ENCODE peak calls at places on chromosomes 4 and X, in four cellular contexts. Z is HCT116, X is ovary, W is kidney epithelial cell. U is an unnamed sample.
A peak's percentile ranks its signal among the peaks of the same experiment; 100 is the strongest.

GRCh38 chr4:3719191-3719590 is 47.0 kb upstream of the ADRA2C start:
- DNase-seq in Z (no peak), X (no peak), W (no peak), U (no peak)

GRCh38 chr4:59869056-59869455 is 1331.1 kb upstream of the ADGRL3 start:
- DNase-seq in Z (no peak), X (no peak), W (no peak), U (no peak)

GRCh38 chr4:108043536-108043935 is 53.8 kb downstream of the HADH start:
- DNase-seq in Z (no peak), X (no peak), W (no peak), U (no peak)

GRCh38 chr4:155025762-155026457 is 182.5 kb upstream of the NPY2R start:
- DNase-seq in Z (peak; percentile 65), X (no peak), W (no peak), U (peak; percentile 36)

GRCh38 chrX:65652098-65652497 is 15.4 kb upstream of the MSN start:
- DNase-seq in Z (no peak), X (no peak), W (no peak), U (no peak)

GRCh38 chr4:169345207-169345788 is 74.5 kb upstream of the SH3RF1 start:
- DNase-seq in Z (peak; percentile 40), X (no peak), W (peak; percentile 35), U (no peak)

GRCh38 chr4:37446016-37446415 is 201.5 kb downstream of the NWD2 start:
- DNase-seq in Z (no peak), X (no peak), W (peak; percentile 12), U (no peak)

GRCh38 chr4:163332526-163333405 is at the start of gene NPY1R:
- DNase-seq in Z (peak; percentile 34), X (peak; percentile 51), W (peak; percentile 45), U (peak; percentile 83)

GRCh38 chr4:8862334-8862733 is 9.3 kb downstream of the HMX1 start:
- DNase-seq in Z (no peak), X (no peak), W (no peak), U (no peak)

GRCh38 chrX:103503163-103503852 is 16.0 kb downstream of the RAB40A start:
- DNase-seq in Z (no peak), X (no peak), W (no peak), U (no peak)

GRCh38 chrX:28585767-28586166 is 1.5 kb upstream of the IL1RAPL1 start:
- DNase-seq in Z (no peak), X (no peak), W (no peak), U (no peak)

GRCh38 chr4:156941940-156942548 is 29.6 kb downstream of the PDGFC start:
- DNase-seq in Z (no peak), X (peak; percentile 38), W (peak; percentile 92), U (peak; percentile 53)

GRCh38 chrX:77451041-77451440 is 3.9 kb downstream of the FGF16 start:
- DNase-seq in Z (no peak), X (no peak), W (peak; percentile 16), U (no peak)

GRCh38 chrX:71533850-71534515 is 1.1 kb downstream of the OGT start:
- DNase-seq in Z (no peak), X (peak; percentile 46), W (no peak), U (peak; percentile 25)

GRCh38 chrX:71534773-71535544 is 2.1 kb downstream of the OGT start:
- DNase-seq in Z (no peak), X (no peak), W (no peak), U (no peak)

GRCh38 chrX:71536285-71536684 is 3.4 kb downstream of the OGT start:
- DNase-seq in Z (no peak), X (no peak), W (no peak), U (peak; percentile 15)

GRCh38 chrX:71540801-71541545 is 8.1 kb downstream of the OGT start:
- DNase-seq in Z (no peak), X (no peak), W (no peak), U (no peak)

GRCh38 chrX:71537743-71538142 is 4.8 kb downstream of the OGT start:
- DNase-seq in Z (no peak), X (no peak), W (no peak), U (no peak)
- H3K4me3 ChIP-seq in Z (no peak overlapping the region), X (no peak overlapping the region), W (no peak overlapping the region), U (no peak overlapping the region)

GRCh38 chr4:46387956-46388355 is 2.0 kb downstream of the GABRA2 start:
- DNase-seq in Z (no peak), X (no peak), W (no peak), U (no peak)
- H3K27me3 ChIP-seq in Z (no peaks in the 10 kb centered on the region), X (no peaks in the 10 kb centered on the region), W (peaks cover 28% of the 10 kb centered on the region), U (peaks cover 24% of the 10 kb centered on the region)

GRCh38 chr4:10108391-10108790 is 8.2 kb downstream of the WDR1 start:
- DNase-seq in Z (no peak), X (no peak), W (no peak), U (no peak)
- H3K4me3 ChIP-seq in Z (no peak overlapping the region), X (no peak overlapping the region), W (no peak overlapping the region), U (no peak overlapping the region)

DNA sequence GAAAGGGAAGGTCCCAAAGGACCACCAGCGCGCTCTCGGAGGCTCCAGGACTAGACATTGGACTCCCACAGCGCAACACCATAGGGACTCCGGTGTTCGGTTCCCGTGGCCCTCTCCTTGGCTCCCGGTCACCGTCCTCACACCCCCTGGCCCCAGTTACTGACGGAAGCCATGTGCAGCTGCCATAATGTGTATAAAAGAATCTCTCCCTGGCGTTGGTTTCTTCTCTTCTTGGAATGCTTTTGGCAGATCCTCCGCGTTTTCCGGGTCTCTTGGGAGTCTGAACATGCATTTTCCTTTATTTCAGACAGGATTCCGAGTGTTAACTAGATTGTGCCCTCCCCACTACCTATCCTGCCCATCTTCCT is 69.7 kb downstream of the FBXO8 start:
- DNase-seq in Z (no peak), X (no peak), W (no peak), U (peak; percentile 8)
- H3K27me3 ChIP-seq in Z (peaks cover 5% of the 10 kb centered on the region), X (no peaks in the 10 kb centered on the region), W (peaks cover 63% of the 10 kb centered on the region), U (no peaks in the 10 kb centered on the region)

GRCh38 chr4:88275949-88276515 is 8.3 kb downstream of the PPM1K start:
- DNase-seq in Z (no peak), X (no peak), W (no peak), U (no peak)
- H3K4me3 ChIP-seq in Z (no peak overlapping the region), X (no peak overlapping the region), W (no peak overlapping the region), U (no peak overlapping the region)

GRCh38 chr4:11801466-11802446 is 373.1 kb upstream of the HS3ST1 start:
- DNase-seq in Z (no peak), X (no peak), W (no peak), U (no peak)
- H3K27me3 ChIP-seq in Z (no peaks in the 10 kb centered on the region), X (no peaks in the 10 kb centered on the region), W (no peaks in the 10 kb centered on the region), U (no peaks in the 10 kb centered on the region)

GRCh38 chr4:87392183-87392582 is 1.2 kb upstream of the HSD17B11 start:
- DNase-seq in Z (no peak), X (no peak), W (no peak), U (no peak)
- H3K4me3 ChIP-seq in Z (no peak overlapping the region), X (peak overlapping the region; percentile 70), W (no peak overlapping the region), U (no peak overlapping the region)

DNA sequence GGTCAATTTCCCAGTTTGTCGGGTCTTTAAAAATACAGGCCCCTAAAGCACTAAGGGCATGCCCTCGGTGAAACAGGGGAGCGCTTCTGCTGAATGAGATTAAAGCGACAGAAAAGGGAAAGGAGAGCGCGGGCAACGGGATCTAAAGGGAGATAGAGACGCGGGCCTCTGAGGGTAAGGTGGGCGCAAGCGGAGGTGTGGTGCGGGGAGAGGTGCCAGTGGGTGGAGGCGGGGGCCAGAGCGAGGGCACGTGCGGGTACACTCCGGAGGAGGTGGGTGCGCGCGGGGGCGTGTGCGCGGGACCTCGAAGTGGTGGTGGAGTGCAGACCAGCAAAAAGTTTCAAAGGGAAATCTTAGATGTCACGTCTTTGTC is 777 bp upstream of the TET2 start:
- DNase-seq in Z (no peak), X (no peak), W (no peak), U (peak; percentile 40)
- H3K27me3 ChIP-seq in Z (no peaks in the 10 kb centered on the region), X (no peaks in the 10 kb centered on the region), W (no peaks in the 10 kb centered on the region), U (no peaks in the 10 kb centered on the region)

DNA sequence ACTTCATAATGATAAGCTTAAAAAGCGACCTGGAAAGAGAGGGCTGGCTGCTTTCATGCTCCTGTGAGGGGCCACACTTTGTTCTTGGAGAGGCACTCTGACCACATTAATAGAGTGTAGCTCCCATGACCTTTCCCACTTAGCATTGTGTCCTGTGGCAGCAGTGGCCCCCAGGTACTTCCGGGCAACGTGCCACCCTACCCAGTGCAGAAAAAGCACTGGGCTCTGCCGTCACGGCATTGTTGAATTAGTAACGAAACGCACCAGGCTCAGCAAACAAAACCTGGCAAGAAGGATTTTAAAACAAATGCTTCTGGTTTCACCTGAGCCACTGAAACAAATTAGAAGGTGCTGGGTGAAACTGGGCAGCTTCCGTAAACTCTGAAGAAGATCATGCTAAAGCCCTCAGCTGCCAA is 5.4 kb upstream of the SORBS2 start:
- DNase-seq in Z (no peak), X (no peak), W (no peak), U (peak; percentile 95)
- H3K4me3 ChIP-seq in Z (no peak overlapping the region), X (no peak overlapping the region), W (no peak overlapping the region), U (no peak overlapping the region)

DNA sequence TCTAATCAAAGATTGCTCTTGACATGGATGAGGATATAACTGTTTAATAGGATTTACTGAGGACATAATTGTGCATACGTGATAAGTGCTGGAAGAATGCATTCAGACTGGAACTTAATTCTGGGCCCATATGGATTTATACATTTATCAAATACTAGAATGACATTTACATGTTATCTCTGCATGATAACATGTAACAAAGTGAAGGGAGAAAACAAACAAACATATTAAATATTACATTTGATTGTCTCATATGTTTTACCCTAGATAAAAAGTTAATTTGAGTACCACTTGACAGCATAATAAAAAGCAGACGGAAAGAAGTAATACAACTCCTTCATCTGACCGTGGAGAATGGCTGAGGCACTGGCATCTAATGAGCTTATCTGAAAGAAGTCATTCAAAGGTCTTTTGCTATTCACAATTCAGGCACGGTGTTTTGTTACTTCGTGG is 297.8 kb downstream of the PPP3CA start:
- DNase-seq in Z (no peak), X (no peak), W (no peak), U (no peak)
- H3K27me3 ChIP-seq in Z (no peaks in the 10 kb centered on the region), X (no peaks in the 10 kb centered on the region), W (no peaks in the 10 kb centered on the region), U (no peaks in the 10 kb centered on the region)